ENCODE peak calls at places on chromosomes 1 and 21, in ten cellular contexts. One of them, this sample, is unnamed.

GRCh38 chr1:11581455-11581854 is 72.8 kb downstream of the FBXO2 start:
- DNase-seq in stimulated activated CD4-positive, alpha-beta T cell treated with anti-CD3 and anti-CD28 coated beads, TNF-alpha, amount 100 ng/mL, for 24 hours: no peak
- DNase-seq in heart right ventricle: no peak
- DNase-seq in T follicular helper cell: no peak
- DNase-seq in renal cortical epithelial cell: no peak
- DNase-seq in germinal center: no peak
- DNase-seq in HTR-8/SVneo: no peak
- DNase-seq in nucleus accumbens: no peak
- DNase-seq in OCI-M1: no peak
- DNase-seq in HS-27A: no peak
- DNase-seq in this sample: no peak

GRCh38 chr1:158983235-158983634 is 26.5 kb upstream of the IFI16 start:
- DNase-seq in stimulated activated CD4-positive, alpha-beta T cell treated with anti-CD3 and anti-CD28 coated beads, TNF-alpha, amount 100 ng/mL, for 24 hours: no peak
- DNase-seq in heart right ventricle: no peak
- DNase-seq in T follicular helper cell: no peak
- DNase-seq in renal cortical epithelial cell: no peak
- DNase-seq in germinal center: no peak
- DNase-seq in HTR-8/SVneo: no peak
- DNase-seq in nucleus accumbens: no peak
- DNase-seq in OCI-M1: no peak
- DNase-seq in HS-27A: no peak
- DNase-seq in this sample: no peak

GRCh38 chr1:39196244-39197215 is 8.0 kb upstream of the MACF1 start:
- DNase-seq in stimulated activated CD4-positive, alpha-beta T cell treated with anti-CD3 and anti-CD28 coated beads, TNF-alpha, amount 100 ng/mL, for 24 hours: peak
- DNase-seq in heart right ventricle: no peak
- DNase-seq in T follicular helper cell: peak
- DNase-seq in renal cortical epithelial cell: no peak
- DNase-seq in germinal center: no peak
- DNase-seq in HTR-8/SVneo: no peak
- DNase-seq in nucleus accumbens: no peak
- DNase-seq in OCI-M1: peak
- DNase-seq in HS-27A: no peak
- DNase-seq in this sample: peak

GRCh38 chr1:185483647-185484450 is 166.8 kb upstream of the IVNS1ABP start:
- DNase-seq in stimulated activated CD4-positive, alpha-beta T cell treated with anti-CD3 and anti-CD28 coated beads, TNF-alpha, amount 100 ng/mL, for 24 hours: no peak
- DNase-seq in heart right ventricle: no peak
- DNase-seq in T follicular helper cell: no peak
- DNase-seq in renal cortical epithelial cell: peak
- DNase-seq in germinal center: no peak
- DNase-seq in HTR-8/SVneo: peak
- DNase-seq in nucleus accumbens: no peak
- DNase-seq in OCI-M1: peak
- DNase-seq in HS-27A: peak
- DNase-seq in this sample: peak

GRCh38 chr1:32361674-32362473 is 411 bp downstream of the FAM229A start:
- DNase-seq in stimulated activated CD4-positive, alpha-beta T cell treated with anti-CD3 and anti-CD28 coated beads, TNF-alpha, amount 100 ng/mL, for 24 hours: peak
- DNase-seq in heart right ventricle: peak
- DNase-seq in T follicular helper cell: no peak
- DNase-seq in renal cortical epithelial cell: no peak
- DNase-seq in germinal center: peak
- DNase-seq in HTR-8/SVneo: no peak
- DNase-seq in nucleus accumbens: peak
- DNase-seq in OCI-M1: no peak
- DNase-seq in HS-27A: no peak
- DNase-seq in this sample: peak

GRCh38 chr1:114340906-114341698 is 169.9 kb downstream of the TRIM33 start:
- DNase-seq in stimulated activated CD4-positive, alpha-beta T cell treated with anti-CD3 and anti-CD28 coated beads, TNF-alpha, amount 100 ng/mL, for 24 hours: no peak
- DNase-seq in heart right ventricle: no peak
- DNase-seq in T follicular helper cell: peak
- DNase-seq in renal cortical epithelial cell: no peak
- DNase-seq in germinal center: no peak
- DNase-seq in HTR-8/SVneo: no peak
- DNase-seq in nucleus accumbens: no peak
- DNase-seq in OCI-M1: no peak
- DNase-seq in HS-27A: no peak
- DNase-seq in this sample: no peak

GRCh38 chr21:26055010-26055409 is 115.6 kb downstream of the APP start:
- DNase-seq in stimulated activated CD4-positive, alpha-beta T cell treated with anti-CD3 and anti-CD28 coated beads, TNF-alpha, amount 100 ng/mL, for 24 hours: no peak
- DNase-seq in heart right ventricle: no peak
- DNase-seq in T follicular helper cell: no peak
- DNase-seq in renal cortical epithelial cell: no peak
- DNase-seq in germinal center: no peak
- DNase-seq in HTR-8/SVneo: no peak
- DNase-seq in nucleus accumbens: no peak
- DNase-seq in OCI-M1: no peak
- DNase-seq in HS-27A: no peak
- DNase-seq in this sample: no peak

GRCh38 chr1:202618387-202619022 is 91.7 kb downstream of the SYT2 start:
- DNase-seq in stimulated activated CD4-positive, alpha-beta T cell treated with anti-CD3 and anti-CD28 coated beads, TNF-alpha, amount 100 ng/mL, for 24 hours: no peak
- DNase-seq in heart right ventricle: no peak
- DNase-seq in T follicular helper cell: no peak
- DNase-seq in renal cortical epithelial cell: peak
- DNase-seq in germinal center: no peak
- DNase-seq in HTR-8/SVneo: peak
- DNase-seq in nucleus accumbens: no peak
- DNase-seq in OCI-M1: no peak
- DNase-seq in HS-27A: no peak
- DNase-seq in this sample: peak

GRCh38 chr1:24635195-24635843 is 7.8 kb upstream of the SRRM1 start:
- DNase-seq in stimulated activated CD4-positive, alpha-beta T cell treated with anti-CD3 and anti-CD28 coated beads, TNF-alpha, amount 100 ng/mL, for 24 hours: no peak
- DNase-seq in heart right ventricle: no peak
- DNase-seq in T follicular helper cell: no peak
- DNase-seq in renal cortical epithelial cell: peak
- DNase-seq in germinal center: peak
- DNase-seq in HTR-8/SVneo: peak
- DNase-seq in nucleus accumbens: no peak
- DNase-seq in OCI-M1: peak
- DNase-seq in HS-27A: no peak
- DNase-seq in this sample: peak

GRCh38 chr21:37790905-37791304 is 125.4 kb downstream of the KCNJ6 start:
- DNase-seq in stimulated activated CD4-positive, alpha-beta T cell treated with anti-CD3 and anti-CD28 coated beads, TNF-alpha, amount 100 ng/mL, for 24 hours: no peak
- DNase-seq in heart right ventricle: no peak
- DNase-seq in T follicular helper cell: no peak
- DNase-seq in renal cortical epithelial cell: no peak
- DNase-seq in germinal center: no peak
- DNase-seq in HTR-8/SVneo: no peak
- DNase-seq in nucleus accumbens: no peak
- DNase-seq in OCI-M1: no peak
- DNase-seq in HS-27A: no peak
- DNase-seq in this sample: no peak

GRCh38 chr21:29610960-29611359 is 312.2 kb downstream of the BACH1 start:
- DNase-seq in stimulated activated CD4-positive, alpha-beta T cell treated with anti-CD3 and anti-CD28 coated beads, TNF-alpha, amount 100 ng/mL, for 24 hours: no peak
- DNase-seq in heart right ventricle: no peak
- DNase-seq in T follicular helper cell: no peak
- DNase-seq in renal cortical epithelial cell: no peak
- DNase-seq in germinal center: no peak
- DNase-seq in HTR-8/SVneo: no peak
- DNase-seq in nucleus accumbens: no peak
- DNase-seq in OCI-M1: no peak
- DNase-seq in HS-27A: no peak
- DNase-seq in this sample: no peak

GRCh38 chr1:64745986-64746940 is 1.4 kb downstream of the RAVER2 start:
- DNase-seq in stimulated activated CD4-positive, alpha-beta T cell treated with anti-CD3 and anti-CD28 coated beads, TNF-alpha, amount 100 ng/mL, for 24 hours: no peak
- DNase-seq in heart right ventricle: no peak
- DNase-seq in T follicular helper cell: no peak
- DNase-seq in renal cortical epithelial cell: peak
- DNase-seq in germinal center: no peak
- DNase-seq in HTR-8/SVneo: no peak
- DNase-seq in nucleus accumbens: no peak
- DNase-seq in OCI-M1: no peak
- DNase-seq in HS-27A: no peak
- DNase-seq in this sample: no peak

GRCh38 chr21:35159881-35160280 is 110.8 kb upstream of the RUNX1 start:
- DNase-seq in stimulated activated CD4-positive, alpha-beta T cell treated with anti-CD3 and anti-CD28 coated beads, TNF-alpha, amount 100 ng/mL, for 24 hours: no peak
- DNase-seq in heart right ventricle: no peak
- DNase-seq in T follicular helper cell: no peak
- DNase-seq in renal cortical epithelial cell: peak
- DNase-seq in germinal center: no peak
- DNase-seq in HTR-8/SVneo: no peak
- DNase-seq in nucleus accumbens: no peak
- DNase-seq in OCI-M1: no peak
- DNase-seq in HS-27A: no peak
- DNase-seq in this sample: peak

GRCh38 chr1:147083919-147084272 is 88.4 kb downstream of the PRKAB2 start:
- DNase-seq in stimulated activated CD4-positive, alpha-beta T cell treated with anti-CD3 and anti-CD28 coated beads, TNF-alpha, amount 100 ng/mL, for 24 hours: no peak
- DNase-seq in heart right ventricle: no peak
- DNase-seq in T follicular helper cell: no peak
- DNase-seq in renal cortical epithelial cell: no peak
- DNase-seq in germinal center: no peak
- DNase-seq in HTR-8/SVneo: no peak
- DNase-seq in nucleus accumbens: no peak
- DNase-seq in OCI-M1: no peak
- DNase-seq in HS-27A: no peak
- DNase-seq in this sample: no peak